ENCODE peak calls at places on chromosomes 2 and 18, in seven cellular contexts. X, M, R, C, K, B and H are unnamed samples.

GRCh38 chr2:156309106-156309505 is 23.4 kb downstream of the NR4A2 start:
- DNase-seq in B (no peak), M (no peak), K (no peak), X (no peak), R (no peak), C (no peak), H (no peak)

GRCh38 chr2:223846524-223846923 is 9.1 kb upstream of the AP1S3 start:
- DNase-seq in B (no peak), M (no peak), K (no peak), X (no peak), R (no peak), C (peak), H (peak)

GRCh38 chr2:232336956-232337700 is 41.4 kb upstream of the ALPP start:
- DNase-seq in B (no peak), C (no peak), M (no peak), K (peak), X (no peak), R (peak), H (no peak)

GRCh38 chr2:241391892-241392665 is 36.0 kb downstream of the FARP2 start:
- DNase-seq in M (peak), C (no peak), R (peak), B (no peak), X (no peak), K (peak), H (peak)

GRCh38 chr2:14350856-14351255 is 281.7 kb upstream of the LRATD1 start:
- DNase-seq in R (no peak), K (no peak), B (no peak), C (no peak), M (no peak), X (no peak), H (no peak)

GRCh38 chr2:144944506-144945230 is 424.7 kb upstream of the ZEB2 start:
- DNase-seq in M (no peak), K (no peak), X (no peak), C (no peak), B (no peak), R (no peak), H (peak)

GRCh38 chr2:136765256-136765735 is at the start of gene THSD7B:
- DNase-seq in K (no peak), X (no peak), B (no peak), M (peak), R (peak), C (no peak), H (no peak)

GRCh38 chr2:239348563-239349447 is 52.0 kb downstream of the HDAC4 start:
- DNase-seq in C (no peak), K (no peak), X (no peak), M (peak), B (peak), R (no peak), H (no peak)

GRCh38 chr18:3441290-3441689 is 8.7 kb upstream of the TGIF1 start:
- DNase-seq in C (no peak), M (peak), R (no peak), X (no peak), K (no peak), B (no peak), H (peak)

GRCh38 chr2:159094173-159094737 is 125.8 kb downstream of the TANC1 start:
- DNase-seq in X (no peak), C (peak), M (no peak), B (peak), K (peak), R (no peak), H (peak)

GRCh38 chr2:2845796-2846315 is 514.8 kb upstream of the MYT1L start:
- DNase-seq in M (no peak), R (no peak), C (no peak), B (peak), K (no peak), X (no peak), H (no peak)

GRCh38 chr2:235049719-235050118 is 97.9 kb downstream of the SH3BP4 start:
- DNase-seq in C (no peak), R (no peak), M (peak), B (no peak), X (no peak), K (no peak), H (no peak)

GRCh38 chr2:8303322-8303832 is 378.5 kb upstream of the ID2 start:
- DNase-seq in B (peak), R (no peak), C (peak), M (no peak), K (no peak), X (no peak), H (peak)

DNA sequence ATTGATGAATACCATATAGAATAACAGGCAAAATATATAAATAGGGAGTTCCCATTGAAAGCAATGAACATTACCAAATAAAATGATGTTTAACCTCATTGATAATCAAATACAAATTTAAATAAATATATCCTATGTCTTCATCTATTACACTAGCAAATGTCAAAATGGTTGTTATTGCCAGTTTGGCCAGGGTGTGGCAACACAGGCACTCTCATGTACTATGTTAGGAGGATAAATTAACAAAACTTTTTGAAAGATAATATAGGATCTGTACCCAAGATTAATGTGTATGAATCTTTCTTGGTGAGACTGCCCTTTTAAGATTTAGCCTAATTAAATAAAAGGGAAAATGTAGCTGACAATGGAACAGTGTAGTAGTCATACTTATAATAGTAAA is 659.3 kb downstream of the ERBB4 start:
- DNase-seq in C (no peak), R (no peak), B (no peak), X (no peak), K (no peak), M (peak), H (peak)
- TF ChIP-seq CTCF in C (peak), R (peak), B (no peak), X (no peak), K (no peak), M (peak), H (peak)

DNA sequence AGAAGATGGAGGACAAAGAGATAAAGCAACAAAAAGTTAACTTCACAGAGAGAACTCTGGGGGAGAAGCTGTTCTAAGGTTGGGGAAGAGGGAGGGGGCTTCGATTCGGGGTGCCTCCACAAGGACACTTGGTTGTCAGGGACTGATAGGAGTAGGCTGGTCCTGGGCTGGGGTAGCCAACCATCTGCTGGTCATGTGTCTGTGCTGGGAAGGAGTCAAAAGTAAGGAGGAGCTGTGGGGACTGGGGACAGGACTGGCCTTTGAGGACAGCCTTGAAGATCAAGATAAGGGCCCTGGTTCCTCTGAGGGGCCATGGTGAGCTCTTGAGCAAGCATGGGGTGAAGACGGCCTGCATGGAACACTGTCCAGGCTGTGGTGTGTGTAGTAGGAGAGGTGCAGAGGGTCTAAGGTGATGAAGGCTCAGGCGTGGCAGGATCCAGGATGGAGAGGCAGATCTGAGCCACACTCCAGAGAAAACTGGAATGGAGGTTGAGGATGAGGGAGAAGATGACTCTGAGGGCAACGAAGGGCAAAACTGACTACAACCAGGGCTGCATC is 1.7 kb downstream of the CYP27A1 start:
- DNase-seq in M (no peak), R (no peak), B (no peak), K (no peak), X (no peak), C (no peak), H (no peak)
- H3K4me3 ChIP-seq in M (no peak), R (no peak), B (peak), K (no peak), X (no peak), C (no peak), H (no peak)

GRCh38 chr2:70201225-70201768 is 10.5 kb upstream of the C2orf42 start:
- DNase-seq in R (no peak), X (no peak), B (no peak), C (no peak), K (no peak), M (no peak), H (no peak)

GRCh38 chr2:70204452-70204851 is 13.6 kb upstream of the C2orf42 start:
- DNase-seq in X (no peak), K (no peak), M (no peak), R (no peak), C (no peak), B (no peak), H (no peak)

GRCh38 chr2:70201831-70202230 is 11.0 kb upstream of the C2orf42 start:
- DNase-seq in K (no peak), C (no peak), M (no peak), R (no peak), X (no peak), B (no peak), H (no peak)

GRCh38 chr2:70202236-70202806 is 11.5 kb upstream of the C2orf42 start:
- DNase-seq in X (no peak), K (no peak), M (no peak), R (no peak), C (no peak), B (no peak), H (no peak)

GRCh38 chr2:70203086-70203485 is 12.3 kb upstream of the C2orf42 start:
- DNase-seq in M (no peak), K (no peak), C (no peak), B (no peak), X (no peak), R (no peak), H (no peak)
- TF ChIP-seq CTCF in M (no peak), K (no peak), C (no peak), B (no peak), X (no peak), R (no peak), H (no peak)

GRCh38 chr2:209648714-209649113 is 122.9 kb upstream of the UNC80 start:
- DNase-seq in M (no peak), C (peak), K (no peak), R (no peak), X (no peak), B (no peak), H (peak)

GRCh38 chr2:209653164-209653563 is 118.5 kb upstream of the UNC80 start:
- DNase-seq in B (no peak), C (no peak), R (no peak), X (no peak), K (no peak), M (no peak), H (no peak)
- H3K4me3 ChIP-seq in B (no peak), C (no peak), R (no peak), X (no peak), K (no peak), M (no peak), H (no peak)

GRCh38 chr2:96323849-96324248 is 1.3 kb upstream of the ITPRIPL1 start:
- DNase-seq in M (no peak), R (no peak), X (no peak), C (no peak), K (no peak), B (no peak), H (no peak)
- TF ChIP-seq CTCF in M (no peak), R (no peak), X (no peak), C (no peak), K (no peak), B (no peak), H (no peak)

GRCh38 chr2:44360749-44361329 is 455 bp downstream of the PREPL start:
- DNase-seq in K (peak), M (no peak), C (no peak), B (no peak), X (peak), R (no peak), H (peak)
- H3K4me3 ChIP-seq in K (peak), M (peak), C (peak), B (peak), X (peak), R (peak), H (peak)

DNA sequence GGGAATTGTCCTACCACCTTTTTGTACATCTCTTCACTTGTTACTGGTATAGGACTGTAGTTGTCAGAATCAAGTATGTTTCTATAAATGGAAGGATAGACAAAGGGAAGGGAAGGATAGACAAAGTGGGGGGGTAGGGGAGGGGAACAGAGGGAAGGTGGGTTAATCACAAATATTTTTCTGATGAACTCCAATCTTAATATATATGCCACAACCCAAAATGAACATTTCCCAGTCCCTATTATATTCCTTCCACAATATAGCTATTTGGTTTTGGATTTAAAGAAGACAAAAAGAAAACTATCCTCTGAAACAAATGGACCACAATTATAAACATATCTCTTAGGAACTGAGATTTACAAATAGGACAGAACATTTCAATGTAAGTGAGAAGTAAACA is 329.4 kb downstream of the EXOC6B start:
- DNase-seq in R (no peak), B (no peak), X (no peak), K (no peak), M (no peak), C (no peak), H (no peak)
- TF ChIP-seq CTCF in R (no peak), B (no peak), X (no peak), K (no peak), M (no peak), C (no peak), H (no peak)